ENCODE peak calls at places on chromosomes 1 and 21, in seven cellular contexts. K is NB4, W is GM12891, Y is ovary, M is transverse colon, C is heart left ventricle, I is spleen. T is an unnamed sample.

GRCh38 chr1:236823559-236823958 is 28.5 kb downstream of the MTR start:
- DNase-seq in K (no peak), W (no peak), Y (no peak), M (no peak), C (no peak), I (no peak), T (no peak)

GRCh38 chr1:168623838-168624237 is 47.4 kb downstream of the XCL1 start:
- DNase-seq in K (no peak), W (no peak), Y (no peak), M (no peak), C (no peak), I (no peak), T (no peak)

GRCh38 chr1:213136190-213136917 is 85.3 kb downstream of the RPS6KC1 start:
- DNase-seq in K (no peak), W (no peak), Y (no peak), M (peak), C (no peak), I (no peak), T (peak)

GRCh38 chr1:100736766-100737165 is 17.2 kb downstream of the VCAM1 start:
- DNase-seq in K (no peak), W (no peak), Y (no peak), M (no peak), C (no peak), I (no peak), T (no peak)

GRCh38 chr1:87252406-87252805 is 76.3 kb upstream of the LMO4 start:
- DNase-seq in K (peak), W (no peak), Y (no peak), M (no peak), C (no peak), I (no peak), T (no peak)

GRCh38 chr1:158818991-158819405 is 12.2 kb upstream of the MNDA start:
- DNase-seq in K (peak), W (no peak), Y (no peak), M (no peak), C (no peak), I (no peak), T (peak)

GRCh38 chr1:74247881-74248528 is 12.8 kb downstream of the TNNI3K start:
- DNase-seq in K (no peak), W (no peak), Y (no peak), M (no peak), C (peak), I (peak), T (no peak)

GRCh38 chr1:171254859-171255258 is 6.6 kb downstream of the FMO1 start:
- DNase-seq in K (no peak), W (no peak), Y (no peak), M (no peak), C (no peak), I (no peak), T (no peak)

GRCh38 chr1:151846062-151846568 is 6.5 kb upstream of the C2CD4D start:
- DNase-seq in K (peak), W (no peak), Y (no peak), M (no peak), C (no peak), I (no peak), T (no peak)

GRCh38 chr1:171251042-171251740 is 2.9 kb downstream of the FMO1 start:
- DNase-seq in K (peak), W (no peak), Y (no peak), M (peak), C (no peak), I (peak), T (peak)

GRCh38 chr1:72122099-72122893 is 160.0 kb downstream of the NEGR1 start:
- DNase-seq in K (no peak), W (no peak), Y (no peak), M (no peak), C (no peak), I (no peak), T (no peak)

GRCh38 chr1:207890136-207890738 is 20.7 kb downstream of the CD34 start:
- DNase-seq in K (peak), W (no peak), Y (peak), M (peak), C (peak), I (peak), T (no peak)

GRCh38 chr1:154170547-154171221 is 15.8 kb upstream of the NUP210L start:
- DNase-seq in K (no peak), W (no peak), Y (no peak), M (no peak), C (no peak), I (no peak), T (peak)

DNA sequence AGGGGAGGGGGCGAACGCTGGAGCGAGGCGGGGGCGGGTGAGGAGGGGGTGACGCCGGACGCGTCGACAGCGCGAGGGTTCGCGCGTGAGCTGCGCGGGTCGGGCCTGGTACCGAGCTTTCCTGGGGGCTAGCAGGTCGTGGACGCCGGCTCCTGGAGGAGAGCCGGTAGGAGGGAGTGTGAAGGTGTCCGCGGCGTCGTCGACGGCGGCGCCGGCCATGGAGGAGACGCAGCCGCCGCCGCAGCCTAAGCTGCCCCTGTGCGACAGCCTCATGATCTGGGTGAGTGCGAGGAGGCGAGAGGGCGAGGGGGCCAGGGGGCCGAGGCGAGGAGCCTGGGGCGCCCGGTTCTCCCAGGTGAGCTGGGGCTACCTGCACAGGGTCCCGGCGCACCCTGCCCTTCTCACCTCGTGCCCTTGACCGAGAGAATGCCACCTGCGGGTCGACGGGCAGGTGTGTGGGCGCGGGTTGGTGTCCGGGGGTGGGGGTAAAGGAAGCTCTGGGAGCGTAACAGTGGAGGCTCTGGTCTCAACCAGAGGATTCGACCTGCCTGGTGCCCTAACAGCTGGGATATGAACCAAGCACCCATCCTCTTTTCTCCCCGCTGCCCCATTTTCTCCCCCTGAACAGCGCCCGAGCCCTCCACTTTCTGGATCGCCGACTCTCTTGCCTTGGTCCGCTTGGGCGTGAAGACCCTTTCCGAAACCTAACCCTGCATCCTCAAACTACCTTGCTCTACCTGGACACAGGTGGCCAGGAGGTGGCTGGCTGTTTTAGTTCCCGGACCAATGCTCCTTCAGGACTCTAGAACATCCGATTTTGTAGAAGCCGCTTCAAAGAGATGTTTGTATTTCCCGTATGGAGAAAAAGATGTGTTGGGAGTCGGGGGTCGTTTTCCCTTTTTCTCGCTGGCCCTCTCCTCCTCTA is at the start of gene HOOK1:
- DNase-seq in K (no peak), W (peak), Y (peak), M (peak), C (no peak), I (no peak), T (no peak)
- TF ChIP-seq POLR2A in K (no peak), W (no peak), Y (no peak), M (no peak), C (no peak), I (no peak), T (no peak)

DNA sequence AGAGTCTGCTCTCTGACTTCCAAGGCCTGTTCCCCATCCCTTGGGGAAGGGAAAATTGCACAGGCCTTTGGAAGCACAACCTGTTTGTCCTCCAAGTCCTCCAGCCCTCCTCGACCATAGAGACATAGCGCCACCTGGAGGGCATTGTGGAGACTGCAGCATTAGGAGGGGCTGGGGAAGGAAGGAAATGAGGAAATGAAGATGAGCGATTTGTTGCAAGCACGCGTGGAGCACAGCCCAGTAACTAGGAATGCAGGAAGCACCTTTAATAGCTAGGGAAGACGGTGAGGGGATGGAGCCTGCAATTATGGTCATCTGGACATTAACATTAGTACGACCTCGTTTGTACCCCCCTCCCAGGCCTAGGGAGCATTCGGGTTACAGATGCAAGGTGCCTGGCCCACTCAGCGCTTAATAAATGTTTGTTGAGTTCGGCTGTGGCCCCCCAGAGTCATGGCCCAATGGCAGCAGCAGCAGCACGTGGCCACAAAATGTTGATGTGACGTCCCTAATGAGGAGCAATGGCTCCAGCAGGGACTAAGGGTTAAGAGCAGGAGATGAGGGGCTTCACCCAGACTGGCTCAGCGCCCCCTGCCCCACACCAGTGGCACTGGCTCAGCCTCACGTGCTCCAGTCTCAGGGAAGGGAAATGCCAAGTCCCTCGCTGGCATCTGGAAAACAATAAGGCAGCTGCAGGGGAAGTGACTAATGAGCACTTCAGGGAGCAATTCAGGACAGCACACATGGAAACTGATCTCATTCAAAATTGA is 8.0 kb upstream of the CAMK2N1 start:
- DNase-seq in K (peak), W (peak), Y (peak), M (peak), C (peak), I (peak), T (peak)
- TF ChIP-seq POLR2A in K (no peak), W (no peak), Y (no peak), M (no peak), C (no peak), I (no peak), T (no peak)

GRCh38 chr1:32068891-32069590 is 3.7 kb upstream of the TMEM39B start:
- DNase-seq in K (peak), W (no peak), Y (no peak), M (no peak), C (no peak), I (peak), T (no peak)

GRCh38 chr1:32071758-32072621 is 749 bp upstream of the TMEM39B start:
- DNase-seq in K (no peak), W (no peak), Y (no peak), M (no peak), C (no peak), I (no peak), T (no peak)

GRCh38 chr1:32073387-32074229 is 869 bp downstream of the TMEM39B start:
- DNase-seq in K (no peak), W (no peak), Y (no peak), M (no peak), C (no peak), I (peak), T (no peak)

GRCh38 chr1:32074841-32075240 is 2.1 kb downstream of the TMEM39B start:
- DNase-seq in K (no peak), W (no peak), Y (no peak), M (no peak), C (no peak), I (peak), T (no peak)

DNA sequence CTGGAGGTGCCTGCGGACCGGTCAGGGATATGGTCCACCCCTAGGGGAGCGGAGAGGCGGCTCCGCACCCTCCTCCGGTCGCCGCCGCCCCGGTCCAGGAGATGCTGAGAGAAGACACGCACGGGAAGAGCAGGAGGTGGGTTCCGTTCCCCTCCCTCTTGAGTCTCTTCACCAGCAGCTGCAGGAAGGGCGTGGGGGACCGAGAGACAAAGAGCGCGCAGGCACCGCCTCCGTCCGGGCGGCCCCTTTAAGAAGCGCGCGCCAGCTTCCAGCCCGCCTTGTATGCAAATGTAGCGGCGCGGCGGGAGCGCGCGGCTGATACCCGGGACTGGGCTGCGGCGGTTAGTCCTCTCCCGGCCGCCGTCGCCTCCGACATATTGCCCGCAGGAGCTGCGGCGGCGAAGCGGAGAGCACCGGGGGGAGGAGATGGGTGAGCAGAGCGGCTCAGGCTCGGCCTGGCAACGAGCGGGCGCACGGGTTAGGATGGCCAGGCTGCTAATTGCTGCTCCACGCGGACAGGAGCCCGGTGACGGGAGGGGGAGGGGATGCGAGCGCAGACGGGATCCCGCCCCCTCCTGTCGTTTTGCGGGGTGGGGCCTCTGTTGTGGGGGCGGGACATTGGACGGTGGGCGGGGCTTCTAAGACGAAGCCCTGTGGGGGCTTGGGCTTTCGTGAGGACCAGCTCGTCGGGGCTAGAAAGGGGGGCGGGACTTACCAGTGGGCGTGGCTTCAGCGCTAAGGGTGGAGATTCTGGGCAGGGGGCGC is at the start of gene TMEM39B:
- DNase-seq in K (peak), W (peak), Y (peak), M (peak), C (peak), I (peak), T (peak)
- TF ChIP-seq POLR2A in K (peak), W (peak), Y (peak), M (peak), C (peak), I (no peak), T (peak)

GRCh38 chr21:34592120-34592561 is 22.8 kb downstream of the RCAN1 start:
- DNase-seq in K (no peak), W (no peak), Y (peak), M (peak), C (peak), I (no peak), T (peak)
- TF ChIP-seq POLR2A in K (no peak), W (no peak), Y (no peak), M (no peak), C (peak), I (no peak), T (no peak)

GRCh38 chr1:110032327-110032726 is 2.1 kb upstream of the STRIP1 start:
- DNase-seq in K (no peak), W (no peak), Y (no peak), M (no peak), C (no peak), I (no peak), T (no peak)

GRCh38 chr1:110034040-110034450 is 379 bp upstream of the STRIP1 start:
- DNase-seq in K (no peak), W (no peak), Y (no peak), M (no peak), C (no peak), I (no peak), T (no peak)

GRCh38 chr1:110033421-110033820 is 1.0 kb upstream of the STRIP1 start:
- DNase-seq in K (peak), W (no peak), Y (no peak), M (no peak), C (no peak), I (no peak), T (peak)

GRCh38 chr1:110035236-110035752 is 870 bp downstream of the STRIP1 start:
- DNase-seq in K (no peak), W (no peak), Y (no peak), M (no peak), C (no peak), I (no peak), T (no peak)

GRCh38 chr1:110034451-110035235 is at the start of gene STRIP1:
- DNase-seq in K (peak), W (peak), Y (peak), M (peak), C (peak), I (peak), T (peak)
- TF ChIP-seq POLR2A in K (peak), W (peak), Y (no peak), M (peak), C (peak), I (no peak), T (peak)

GRCh38 chr21:31943586-31943985 is 70.8 kb downstream of the HUNK start:
- DNase-seq in K (no peak), W (no peak), Y (no peak), M (no peak), C (no peak), I (no peak), T (no peak)

GRCh38 chr21:31941694-31942093 is 68.9 kb downstream of the HUNK start:
- DNase-seq in K (no peak), W (no peak), Y (no peak), M (peak), C (no peak), I (no peak), T (no peak)

GRCh38 chr21:31938330-31939301 is 65.8 kb downstream of the HUNK start:
- DNase-seq in K (no peak), W (no peak), Y (no peak), M (no peak), C (no peak), I (no peak), T (no peak)
- TF ChIP-seq POLR2A in K (no peak), W (no peak), Y (no peak), M (no peak), C (no peak), I (no peak), T (no peak)

GRCh38 chr1:204624631-204625216 is 60.8 kb downstream of the LRRN2 start:
- DNase-seq in K (no peak), W (no peak), Y (no peak), M (no peak), C (no peak), I (no peak), T (no peak)
- TF ChIP-seq POLR2A in K (no peak), W (no peak), Y (no peak), M (no peak), C (no peak), I (no peak), T (no peak)

T was measured in erythroblast.